ENCODE peak calls at places on chromosomes 16 and 17, in seven cellular contexts. E is PC-3; W is right lobe of liver; J is Peyer's patch; D is CD4-positive, alpha-beta T cell; X is pancreas; T is HepG2. G is an unnamed sample.

GRCh38 chr17:31401456-31402254 is 10.2 kb downstream of the RAB11FIP4 start:
- DNase-seq in E (no peak), W (no peak), J (no peak), D (no peak), X (no peak), T (no peak), G (no peak)

GRCh38 chr17:70644093-70644492 is 474.8 kb downstream of the KCNJ2 start:
- DNase-seq in E (no peak), W (no peak), J (no peak), D (no peak), X (no peak), T (no peak), G (no peak)

GRCh38 chr16:8776193-8776592 is 21.2 kb downstream of the TMEM186 start:
- DNase-seq in E (peak), W (no peak), J (no peak), D (no peak), X (no peak), T (no peak), G (no peak)

GRCh38 chr17:59167571-59168001 is 12.0 kb downstream of the PRR11 start:
- DNase-seq in E (peak), W (no peak), J (no peak), D (no peak), X (no peak), T (no peak), G (no peak)

GRCh38 chr17:19401321-19402010 is 9.6 kb upstream of the RNF112 start:
- DNase-seq in E (no peak), W (no peak), J (no peak), D (no peak), X (no peak), T (no peak), G (no peak)

GRCh38 chr16:88831838-88832237 is 20.1 kb upstream of the APRT start:
- DNase-seq in E (no peak), W (no peak), J (no peak), D (no peak), X (peak), T (peak), G (no peak)

GRCh38 chr17:78868391-78868790 is 27.8 kb upstream of the USP36 start:
- DNase-seq in E (no peak), W (no peak), J (no peak), D (no peak), X (no peak), T (no peak), G (no peak)

GRCh38 chr17:4480929-4481898 is 17.5 kb upstream of the SPNS2 start:
- DNase-seq in E (no peak), W (no peak), J (peak), D (peak), X (no peak), T (no peak), G (no peak)

GRCh38 chr17:16301963-16302855 is 51.1 kb downstream of the CENPV start:
- DNase-seq in E (peak), W (no peak), J (no peak), D (no peak), X (no peak), T (no peak), G (no peak)

GRCh38 chr16:78749745-78750268 is 650.4 kb downstream of the WWOX start:
- DNase-seq in E (no peak), W (no peak), J (peak), D (no peak), X (no peak), T (no peak), G (no peak)

GRCh38 chr17:75487351-75488070 is 27.8 kb downstream of the CASKIN2 start:
- DNase-seq in E (no peak), W (peak), J (peak), D (peak), X (peak), T (no peak), G (no peak)

GRCh38 chr17:72634621-72635020 is 457.9 kb downstream of the SLC39A11 start:
- DNase-seq in E (peak), W (no peak), J (no peak), D (peak), X (no peak), T (no peak), G (no peak)

GRCh38 chr16:3625911-3626732 is 14.7 kb upstream of the SLX4 start:
- DNase-seq in E (no peak), W (no peak), J (no peak), D (no peak), X (no peak), T (no peak), G (no peak)

GRCh38 chr17:42221886-42222745 is 27.8 kb upstream of the GHDC start:
- DNase-seq in E (no peak), W (no peak), J (peak), D (peak), X (no peak), T (peak), G (no peak)

GRCh38 chr17:28599311-28600184 is 723 bp upstream of the SPAG5 start:
- DNase-seq in E (peak), W (peak), J (peak), D (peak), X (peak), T (peak), G (no peak)

GRCh38 chr17:13939222-13939621 is 130.1 kb upstream of the COX10 start:
- DNase-seq in E (peak), W (no peak), J (no peak), D (no peak), X (no peak), T (no peak), G (no peak)

GRCh38 chr17:57636985-57637667 is 108.0 kb downstream of the CCDC182 start:
- DNase-seq in E (peak), W (no peak), J (peak), D (no peak), X (no peak), T (no peak), G (no peak)

GRCh38 chr16:67967956-67968439 is 439 bp downstream of the SLC12A4 start:
- DNase-seq in E (peak), W (no peak), J (no peak), D (no peak), X (peak), T (no peak), G (no peak)

GRCh38 chr17:70879389-70879788 is 710.1 kb downstream of the KCNJ2 start:
- DNase-seq in E (no peak), W (no peak), J (no peak), D (no peak), X (no peak), T (no peak), G (no peak)

GRCh38 chr17:75722542-75723095 is 1.4 kb downstream of the ITGB4 start:
- DNase-seq in E (no peak), W (no peak), J (no peak), D (no peak), X (no peak), T (no peak), G (no peak)

GRCh38 chr16:53034306-53034705 is 18.4 kb downstream of the CHD9NB start:
- DNase-seq in E (no peak), W (no peak), J (no peak), D (no peak), X (no peak), T (no peak), G (no peak)

GRCh38 chr17:9072626-9073339 is 51.5 kb downstream of the NTN1 start:
- DNase-seq in E (no peak), W (peak), J (no peak), D (no peak), X (no peak), T (no peak), G (no peak)

GRCh38 chr17:57665696-57666095 is 79.4 kb downstream of the CCDC182 start:
- DNase-seq in E (no peak), W (no peak), J (no peak), D (no peak), X (no peak), T (no peak), G (peak)

GRCh38 chr17:18314059-18314730 is 599 bp downstream of the TOP3A start:
- DNase-seq in E (peak), W (no peak), J (no peak), D (no peak), X (no peak), T (no peak), G (no peak)

GRCh38 chr17:68627956-68628355 is 26.8 kb upstream of the FAM20A start:
- DNase-seq in E (peak), W (no peak), J (no peak), D (no peak), X (no peak), T (no peak), G (no peak)

GRCh38 chr16:29811170-29811895 is 660 bp upstream of the PRRT2 start:
- DNase-seq in E (peak), W (peak), J (peak), D (peak), X (peak), T (peak), G (peak)

GRCh38 chr16:67283826-67284555 is 4.7 kb downstream of the PLEKHG4 start:
- DNase-seq in E (no peak), W (no peak), J (no peak), D (no peak), X (no peak), T (no peak), G (no peak)

GRCh38 chr17:41284043-41284442 is 8.5 kb downstream of the KRTAP9-7 start:
- DNase-seq in E (no peak), W (no peak), J (no peak), D (no peak), X (no peak), T (peak), G (no peak)

DNA sequence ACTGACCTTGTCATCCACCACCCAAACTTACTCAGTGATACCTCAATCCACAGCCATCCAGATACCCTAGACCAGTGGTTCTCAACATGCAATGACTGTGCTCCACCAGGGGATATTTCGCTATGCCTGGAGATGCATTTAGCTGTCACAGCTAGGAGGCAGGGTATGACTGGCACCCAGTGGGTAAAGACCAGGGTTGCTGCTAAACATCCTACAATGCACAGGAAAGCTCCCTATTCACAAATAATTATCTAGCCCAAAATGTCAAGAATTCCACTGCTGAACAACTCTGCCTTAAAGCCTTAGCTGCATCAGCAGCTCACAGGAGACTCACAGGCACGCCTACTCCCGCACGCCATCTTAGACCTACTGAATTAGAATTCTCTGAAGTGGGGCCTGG is 212.6 kb downstream of the GRIN2A start:
- DNase-seq in E (no peak), W (no peak), J (no peak), D (no peak), X (no peak), T (no peak), G (no peak)
- TF ChIP-seq CTCF in E (no peak), W (no peak), J (no peak), D (no peak), X (no peak), T (no peak), G (no peak)

GRCh38 chr16:84635702-84636101 is 12.6 kb upstream of the KLHL36 start:
- DNase-seq in E (no peak), W (no peak), J (no peak), D (no peak), X (no peak), T (no peak), G (no peak)

GRCh38 chr16:84631882-84632281 is 14.0 kb upstream of the COTL1 start:
- DNase-seq in E (no peak), W (no peak), J (no peak), D (no peak), X (no peak), T (no peak), G (no peak)

GRCh38 chr16:84631153-84631466 is 13.2 kb upstream of the COTL1 start:
- DNase-seq in E (no peak), W (no peak), J (no peak), D (no peak), X (no peak), T (no peak), G (no peak)

GRCh38 chr16:84630446-84631152 is 12.7 kb upstream of the COTL1 start:
- DNase-seq in E (no peak), W (no peak), J (no peak), D (no peak), X (no peak), T (no peak), G (no peak)

DNA sequence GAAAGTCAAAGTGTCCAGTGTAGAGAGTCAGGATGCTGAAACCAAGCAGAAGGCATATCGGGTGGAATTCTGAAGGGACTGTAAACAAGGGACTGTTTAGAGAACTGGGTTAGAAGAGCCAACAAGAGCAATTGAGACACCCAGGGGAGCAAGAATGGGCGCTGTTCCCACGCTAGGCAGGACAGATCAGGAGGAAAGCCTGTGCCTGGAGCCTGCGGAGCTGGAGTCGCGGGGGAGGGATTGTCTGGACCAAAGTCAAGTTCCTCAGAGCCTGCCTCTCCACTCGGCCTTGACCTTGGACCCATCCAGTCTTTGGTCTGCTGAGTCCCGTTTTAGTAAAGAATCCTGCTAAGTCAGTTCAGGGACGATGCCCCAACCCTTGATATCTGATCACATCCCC is 14.7 kb upstream of the KLHL36 start:
- DNase-seq in E (no peak), W (peak), J (no peak), D (no peak), X (peak), T (no peak), G (no peak)
- H3K27ac ChIP-seq in E (no peak), W (no peak), J (no peak), D (no peak), X (no peak), T (no peak), G (no peak)

GRCh38 chr17:77214743-77215142 is 74.0 kb downstream of the SEC14L1 start:
- DNase-seq in E (peak), W (no peak), J (no peak), D (no peak), X (no peak), T (peak), G (no peak)
- TF ChIP-seq CTCF in E (peak), W (peak), J (peak), D (peak), X (no peak), T (peak), G (peak)

GRCh38 chr17:63681530-63681929 is 18.4 kb downstream of the LIMD2 start:
- DNase-seq in E (no peak), W (peak), J (no peak), D (no peak), X (no peak), T (no peak), G (no peak)
- H3K27ac ChIP-seq in E (no peak), W (no peak), J (no peak), D (no peak), X (no peak), T (no peak), G (no peak)

GRCh38 chr17:1461193-1461944 is 5.3 kb upstream of the CRK start:
- DNase-seq in E (no peak), W (no peak), J (no peak), D (no peak), X (no peak), T (no peak), G (no peak)
- TF ChIP-seq CTCF in E (no peak), W (no peak), J (no peak), D (no peak), X (no peak), T (no peak), G (no peak)